ENCODE peak calls at places on chromosomes 16 and 17, in six cellular contexts. E is GM12865, R is A549, S is PC-3, Y is cardiac muscle cell, O is BJ. N is an unnamed sample.

GRCh38 chr16:71648921-71649320 is 22.9 kb downstream of the MARVELD3 start:
- DNase-seq in E (no peak), R (peak; percentile 30), S (peak; percentile 12), Y (peak; percentile 8), O (no peak), N (no peak)

GRCh38 chr17:3944485-3945388 is 19.5 kb downstream of the ATP2A3 start:
- DNase-seq in E (peak; percentile 31), R (peak; percentile 36), S (no peak), Y (peak; percentile 65), O (no peak), N (no peak)

GRCh38 chr16:70157105-70157476 is 16.5 kb upstream of the CLEC18C start:
- DNase-seq in E (no peak), R (no peak), S (no peak), Y (no peak), O (no peak), N (no peak)

GRCh38 chr16:67396159-67396774 is 3.0 kb upstream of the TPPP3 start:
- DNase-seq in E (peak; percentile 36), R (peak; percentile 84), S (peak; percentile 70), Y (peak; percentile 64), O (peak; percentile 53), N (peak; percentile 47)

GRCh38 chr16:23382279-23382678 is 70.7 kb downstream of the COG7 start:
- DNase-seq in E (no peak), R (no peak), S (no peak), Y (no peak), O (no peak), N (no peak)

GRCh38 chr17:6608321-6608720 is 32.2 kb downstream of the KIAA0753 start:
- DNase-seq in E (no peak), R (peak; percentile 16), S (peak; percentile 84), Y (no peak), O (no peak), N (no peak)

GRCh38 chr17:73279704-73280103 is 18.0 kb upstream of the CPSF4L start:
- DNase-seq in E (no peak), R (no peak), S (no peak), Y (no peak), O (no peak), N (no peak)

GRCh38 chr17:606501-607243 is 108.0 kb downstream of the VPS53 start:
- DNase-seq in E (no peak), R (peak; percentile 58), S (no peak), Y (peak; percentile 44), O (no peak), N (no peak)

GRCh38 chr17:61065263-61065773 is 334.3 kb upstream of the TBX2 start:
- DNase-seq in E (no peak), R (peak; percentile 23), S (no peak), Y (peak; percentile 58), O (peak; percentile 37), N (peak; percentile 53)

GRCh38 chr16:11627822-11628457 is 40.3 kb upstream of the SNN start:
- DNase-seq in E (no peak), R (no peak), S (peak; percentile 82), Y (peak; percentile 51), O (peak; percentile 35), N (no peak)

GRCh38 chr16:2468725-2469398 is 2.2 kb upstream of the NTN3 start:
- DNase-seq in E (peak; percentile 69), R (no peak), S (no peak), Y (no peak), O (no peak), N (no peak)

DNA sequence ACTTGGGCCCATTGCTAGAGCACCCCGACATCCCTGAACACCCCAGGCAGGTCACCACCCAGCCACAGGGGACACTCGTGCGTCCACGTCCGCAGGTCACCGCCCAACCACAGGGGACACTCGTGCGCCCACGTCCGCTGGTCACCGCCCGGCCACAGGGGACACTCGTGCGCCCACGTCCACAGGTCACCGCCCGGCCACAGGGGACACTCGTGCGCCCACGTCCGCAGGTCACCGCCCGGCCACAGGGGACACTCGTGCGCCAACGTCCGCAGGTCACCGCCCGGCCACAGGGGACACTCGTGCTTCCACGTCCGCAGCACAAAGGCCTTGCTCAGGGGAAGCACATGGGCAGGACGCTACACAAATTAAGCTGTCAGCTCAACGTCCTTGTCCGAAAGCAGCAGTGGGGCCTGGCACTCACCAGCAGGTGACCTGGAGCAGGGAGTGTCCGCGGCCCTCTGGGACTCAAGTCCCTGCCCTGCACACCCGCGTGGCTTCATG is 17.7 kb downstream of the GALNS start:
- DNase-seq in E (no peak), R (peak; percentile 58), S (no peak), Y (no peak), O (no peak), N (no peak)
- TF ChIP-seq CTCF in E (peak; percentile 0), R (no peak), S (no peak), Y (no peak), O (no peak), N (no peak)

DNA sequence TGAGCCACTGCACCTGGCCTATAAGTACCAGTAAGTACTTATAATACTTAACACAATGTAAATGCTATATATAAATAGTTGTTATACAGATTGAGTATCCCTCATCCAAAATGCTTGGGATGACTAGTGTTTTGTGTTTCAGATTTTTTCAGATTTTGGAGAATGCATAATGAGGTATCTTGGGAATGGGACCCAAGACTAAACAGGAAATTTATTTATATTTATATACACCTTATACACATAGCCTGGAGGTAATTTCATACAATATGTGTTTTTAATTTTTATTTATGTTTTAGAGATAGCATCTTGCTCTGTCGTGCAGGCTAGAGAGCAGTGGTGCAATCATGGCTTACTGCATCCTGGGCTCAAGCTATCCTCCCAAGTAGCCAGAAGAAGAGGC is 9.8 kb upstream of the GCSH start:
- DNase-seq in E (no peak), R (no peak), S (no peak), Y (no peak), O (no peak), N (no peak)
- TF ChIP-seq CTCF in E (no peak), R (no peak), S (no peak), Y (no peak), O (no peak), N (no peak)

GRCh38 chr16:19212059-19212458 is 44.0 kb downstream of the SYT17 start:
- DNase-seq in E (no peak), R (no peak), S (no peak), Y (no peak), O (no peak), N (no peak)
- TF ChIP-seq CTCF in E (no peak), R (no peak), S (no peak), Y (no peak), O (no peak), N (no peak)

DNA sequence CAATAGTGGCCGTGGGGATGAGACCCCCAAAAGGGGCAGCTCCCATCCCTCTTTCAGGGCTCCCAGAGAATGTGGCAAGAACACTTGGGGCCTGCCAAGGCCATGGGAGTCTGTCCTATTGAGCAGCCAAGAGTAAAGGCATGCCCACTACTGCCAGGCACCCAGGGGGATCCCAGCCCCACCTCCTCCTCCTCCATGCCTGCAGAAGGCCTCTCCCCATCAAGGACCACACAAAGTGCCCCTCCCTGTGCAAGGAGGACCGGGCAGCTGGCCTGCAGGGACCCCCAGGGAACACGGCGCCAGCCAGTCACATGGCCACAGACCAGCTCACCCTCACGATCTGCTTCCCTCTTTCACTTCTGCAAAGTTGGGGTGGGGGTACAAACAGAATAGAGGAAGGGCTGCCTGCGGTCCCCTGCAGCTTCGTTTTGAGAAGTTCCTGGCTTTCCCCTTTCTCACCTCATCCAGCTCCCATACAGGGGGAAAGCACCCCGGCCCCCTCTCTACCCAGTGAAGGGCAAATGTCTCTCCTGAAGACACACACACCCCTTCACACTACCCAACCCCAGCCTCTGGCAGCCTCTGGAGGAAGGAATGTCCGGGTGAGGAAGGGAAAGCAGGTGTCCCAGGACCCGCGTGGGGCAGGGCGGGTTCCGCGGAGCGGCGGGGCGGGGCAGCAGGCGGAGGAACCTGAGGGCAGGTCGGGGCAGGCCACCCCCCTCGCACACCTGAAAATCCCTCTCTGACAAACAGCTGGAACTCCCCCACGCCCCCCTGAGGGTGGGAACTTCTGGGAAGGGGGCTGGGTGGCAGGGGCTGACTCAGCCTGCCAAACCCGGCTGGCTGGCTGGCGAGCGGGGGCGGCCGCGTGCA is 2.0 kb downstream of the PPP1R9B start:
- DNase-seq in E (peak; percentile 88), R (peak; percentile 46), S (peak; percentile 69), Y (peak; percentile 47), O (no peak), N (peak; percentile 64)
- TF ChIP-seq CTCF in E (no peak), R (no peak), S (peak; percentile 31), Y (peak; percentile 35), O (peak; percentile 56), N (no peak)

GRCh38 chr17:82257473-82257872 is 16.0 kb downstream of the CSNK1D start:
- DNase-seq in E (no peak), R (peak; percentile 74), S (no peak), Y (peak; percentile 47), O (no peak), N (no peak)
- TF ChIP-seq CTCF in E (no peak), R (no peak), S (no peak), Y (no peak), O (no peak), N (no peak)

N was measured in MM.1S.